ENCODE peak calls at places on chromosomes 4 and X, in five cellular contexts. One of them, this sample, is unnamed. For H3K4me1, the result is how much of the 10 kb centered on the place peaks cover.

GRCh38 chr4:145513020-145513621 is 31.5 kb downstream of the SMAD1 start:
- DNase-seq in GM23338: peak
- DNase-seq in kidney: no peak
- DNase-seq in SK-N-SH: no peak
- DNase-seq in IMR-90: no peak
- DNase-seq in this sample: no peak

GRCh38 chr4:124694961-124695598 is 17.5 kb downstream of the ANKRD50 start:
- DNase-seq in GM23338: no peak
- DNase-seq in kidney: no peak
- DNase-seq in SK-N-SH: no peak
- DNase-seq in IMR-90: peak
- DNase-seq in this sample: no peak

GRCh38 chr4:100823066-100823992 is 305.5 kb upstream of the EMCN start:
- DNase-seq in GM23338: no peak
- DNase-seq in kidney: no peak
- DNase-seq in SK-N-SH: no peak
- DNase-seq in IMR-90: no peak
- DNase-seq in this sample: no peak

GRCh38 chr4:107989162-107989536 is 540 bp upstream of the HADH start:
- DNase-seq in GM23338: no peak
- DNase-seq in kidney: no peak
- DNase-seq in SK-N-SH: no peak
- DNase-seq in IMR-90: no peak
- DNase-seq in this sample: no peak

GRCh38 chr4:4784379-4784778 is 75.1 kb upstream of the MSX1 start:
- DNase-seq in GM23338: no peak
- DNase-seq in kidney: no peak
- DNase-seq in SK-N-SH: peak
- DNase-seq in IMR-90: no peak
- DNase-seq in this sample: no peak

GRCh38 chr4:121998024-121998423 is 46.2 kb upstream of the TRPC3 start:
- DNase-seq in GM23338: peak
- DNase-seq in kidney: no peak
- DNase-seq in SK-N-SH: no peak
- DNase-seq in IMR-90: no peak
- DNase-seq in this sample: no peak

GRCh38 chrX:153772608-153773217 is 8.1 kb upstream of the SRPK3 start:
- DNase-seq in GM23338: no peak
- DNase-seq in kidney: peak
- DNase-seq in SK-N-SH: peak
- DNase-seq in IMR-90: no peak
- DNase-seq in this sample: no peak

GRCh38 chrX:37785569-37785968 is 5.7 kb downstream of the CYBB start:
- DNase-seq in GM23338: no peak
- DNase-seq in kidney: no peak
- DNase-seq in SK-N-SH: no peak
- DNase-seq in IMR-90: no peak
- DNase-seq in this sample: no peak

GRCh38 chr4:53959373-53959772 is 105.0 kb downstream of the CHIC2 start:
- DNase-seq in GM23338: no peak
- DNase-seq in kidney: peak
- DNase-seq in SK-N-SH: no peak
- DNase-seq in IMR-90: no peak
- DNase-seq in this sample: no peak

GRCh38 chr4:15498356-15498755 is 28.7 kb downstream of the CC2D2A start:
- DNase-seq in GM23338: no peak
- DNase-seq in kidney: no peak
- DNase-seq in SK-N-SH: peak
- DNase-seq in IMR-90: no peak
- DNase-seq in this sample: no peak

GRCh38 chr4:6687947-6688878 is 5.5 kb upstream of the S100P start:
- DNase-seq in GM23338: peak
- DNase-seq in kidney: no peak
- DNase-seq in SK-N-SH: no peak
- DNase-seq in IMR-90: no peak
- DNase-seq in this sample: no peak

GRCh38 chr4:183801460-183802168 is 103.5 kb upstream of the STOX2 start:
- DNase-seq in GM23338: peak
- DNase-seq in kidney: no peak
- DNase-seq in SK-N-SH: no peak
- DNase-seq in IMR-90: no peak
- DNase-seq in this sample: no peak

GRCh38 chrX:47223476-47224250 is 5.2 kb downstream of the CDK16 start:
- DNase-seq in GM23338: no peak
- DNase-seq in kidney: peak
- DNase-seq in SK-N-SH: no peak
- DNase-seq in IMR-90: no peak
- DNase-seq in this sample: no peak

GRCh38 chrX:83845397-83845796 is 15.5 kb upstream of the CYLC1 start:
- DNase-seq in GM23338: peak
- DNase-seq in kidney: no peak
- DNase-seq in SK-N-SH: peak
- DNase-seq in IMR-90: peak
- DNase-seq in this sample: no peak

GRCh38 chr4:140351778-140352177 is 21.7 kb upstream of the SCOC start:
- DNase-seq in GM23338: no peak
- DNase-seq in kidney: no peak
- DNase-seq in SK-N-SH: no peak
- DNase-seq in IMR-90: no peak
- DNase-seq in this sample: no peak

GRCh38 chrX:13029831-13030771 is 14.3 kb downstream of the FAM9C start:
- DNase-seq in GM23338: peak
- DNase-seq in kidney: no peak
- DNase-seq in SK-N-SH: no peak
- DNase-seq in IMR-90: no peak
- DNase-seq in this sample: no peak

GRCh38 chr4:155690044-155690837 is 23.6 kb downstream of the GUCY1A1 start:
- DNase-seq in GM23338: no peak
- DNase-seq in kidney: no peak
- DNase-seq in SK-N-SH: no peak
- DNase-seq in IMR-90: no peak
- DNase-seq in this sample: no peak

GRCh38 chr4:168623484-168623883 is 126.6 kb downstream of the PALLD start:
- DNase-seq in GM23338: no peak
- DNase-seq in kidney: no peak
- DNase-seq in SK-N-SH: no peak
- DNase-seq in IMR-90: no peak
- DNase-seq in this sample: no peak

GRCh38 chrX:155263854-155264628 is at the start of gene RAB39B:
- DNase-seq in GM23338: peak
- DNase-seq in kidney: peak
- DNase-seq in SK-N-SH: peak
- DNase-seq in IMR-90: peak
- DNase-seq in this sample: peak

GRCh38 chr4:168387091-168387490 is 68.5 kb upstream of the DDX60 start:
- DNase-seq in GM23338: no peak
- DNase-seq in kidney: no peak
- DNase-seq in SK-N-SH: no peak
- DNase-seq in IMR-90: no peak
- DNase-seq in this sample: no peak

GRCh38 chr4:37960679-37961078 is 481 bp downstream of the PTTG2 start:
- DNase-seq in GM23338: no peak
- DNase-seq in kidney: no peak
- DNase-seq in SK-N-SH: no peak
- DNase-seq in IMR-90: no peak
- DNase-seq in this sample: no peak

GRCh38 chrX:9775930-9776329 is 10.3 kb upstream of the GPR143 start:
- DNase-seq in GM23338: no peak
- DNase-seq in kidney: no peak
- DNase-seq in SK-N-SH: no peak
- DNase-seq in IMR-90: no peak
- DNase-seq in this sample: no peak

GRCh38 chr4:3135155-3136011 is 60.9 kb downstream of the HTT start:
- DNase-seq in GM23338: no peak
- DNase-seq in kidney: no peak
- DNase-seq in SK-N-SH: no peak
- DNase-seq in IMR-90: no peak
- DNase-seq in this sample: no peak

DNA sequence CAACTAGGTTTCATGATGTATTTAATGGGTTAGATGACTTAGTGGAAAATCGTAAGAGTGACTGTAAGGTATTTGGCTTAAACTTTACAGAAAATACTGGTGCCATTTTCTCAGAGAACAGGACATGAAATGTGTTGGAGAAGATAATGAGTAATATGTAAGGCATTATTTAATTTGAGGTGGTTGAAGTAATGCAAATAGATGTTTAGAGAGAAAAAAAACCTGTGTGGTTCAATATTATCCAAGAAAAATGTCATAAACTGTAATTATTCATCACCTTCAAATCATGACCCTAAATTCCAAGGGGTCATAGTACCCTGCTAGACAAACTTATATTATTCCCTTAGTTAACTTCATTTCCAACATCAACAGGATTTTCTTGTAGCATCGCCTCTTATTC is 171.7 kb downstream of the EPHA5 start:
- DNase-seq in GM23338: no peak
- DNase-seq in kidney: no peak
- DNase-seq in SK-N-SH: no peak
- DNase-seq in IMR-90: no peak
- DNase-seq in this sample: no peak
- H3K4me1 ChIP-seq in GM23338: under half
- H3K4me1 ChIP-seq in kidney: under half
- H3K4me1 ChIP-seq in SK-N-SH: under half
- H3K4me1 ChIP-seq in IMR-90: under half
- H3K4me1 ChIP-seq in this sample: under half

GRCh38 chr4:21192367-21192766 is 492.1 kb downstream of the PACRGL start:
- DNase-seq in GM23338: no peak
- DNase-seq in kidney: no peak
- DNase-seq in SK-N-SH: no peak
- DNase-seq in IMR-90: no peak
- DNase-seq in this sample: no peak
- TF ChIP-seq CTCF in GM23338: no peak
- TF ChIP-seq CTCF in kidney: no peak
- TF ChIP-seq CTCF in SK-N-SH: peak
- TF ChIP-seq CTCF in IMR-90: no peak
- TF ChIP-seq CTCF in this sample: no peak

GRCh38 chr4:85741421-85741820 is 266.5 kb downstream of the ARHGAP24 start:
- DNase-seq in GM23338: no peak
- DNase-seq in kidney: no peak
- DNase-seq in SK-N-SH: no peak
- DNase-seq in IMR-90: no peak
- DNase-seq in this sample: no peak

GRCh38 chr4:85745939-85746338 is 271.0 kb downstream of the ARHGAP24 start:
- DNase-seq in GM23338: no peak
- DNase-seq in kidney: no peak
- DNase-seq in SK-N-SH: no peak
- DNase-seq in IMR-90: no peak
- DNase-seq in this sample: no peak

GRCh38 chr4:85741921-85742591 is 267.1 kb downstream of the ARHGAP24 start:
- DNase-seq in GM23338: no peak
- DNase-seq in kidney: no peak
- DNase-seq in SK-N-SH: peak
- DNase-seq in IMR-90: no peak
- DNase-seq in this sample: no peak

GRCh38 chr4:85747871-85748491 is 273.0 kb downstream of the ARHGAP24 start:
- DNase-seq in GM23338: peak
- DNase-seq in kidney: no peak
- DNase-seq in SK-N-SH: peak
- DNase-seq in IMR-90: peak
- DNase-seq in this sample: no peak

DNA sequence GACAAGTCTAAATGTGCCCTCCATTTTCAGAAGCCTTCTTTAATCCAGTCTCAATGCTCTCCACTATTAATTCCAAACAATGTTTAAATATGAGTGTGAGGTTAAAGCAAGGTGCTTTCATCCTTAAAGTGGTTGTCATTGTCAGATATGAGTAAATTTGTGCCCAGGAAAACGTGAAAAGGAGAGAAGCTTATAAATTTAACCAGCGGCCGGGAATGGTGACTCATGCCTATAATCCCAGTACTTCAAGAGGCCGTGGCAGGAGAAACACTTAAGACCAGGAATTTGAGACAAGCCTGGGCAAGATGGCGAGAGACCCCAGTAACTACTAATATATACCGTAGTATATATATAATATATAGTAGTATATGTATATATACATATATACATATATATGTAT is 270.0 kb downstream of the ARHGAP24 start:
- DNase-seq in GM23338: no peak
- DNase-seq in kidney: no peak
- DNase-seq in SK-N-SH: no peak
- DNase-seq in IMR-90: no peak
- DNase-seq in this sample: no peak
- H3K27ac ChIP-seq in GM23338: no peak
- H3K27ac ChIP-seq in kidney: no peak
- H3K27ac ChIP-seq in SK-N-SH: no peak
- H3K27ac ChIP-seq in IMR-90: no peak
- H3K27ac ChIP-seq in this sample: no peak

DNA sequence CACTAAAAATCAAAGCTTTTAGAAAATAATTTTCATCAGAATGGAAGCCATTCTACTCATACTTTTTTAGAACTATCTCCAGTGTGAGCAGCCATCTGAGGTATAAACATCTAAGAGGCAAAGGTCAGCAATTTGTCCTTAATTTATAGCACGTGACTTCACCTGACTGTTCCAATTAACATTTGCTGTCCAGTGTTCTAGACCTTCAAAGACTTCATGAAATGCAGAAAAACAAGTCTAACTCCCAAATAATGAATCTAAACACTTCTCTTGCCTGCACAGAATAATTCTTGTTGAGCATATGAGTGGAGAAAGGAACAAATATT is 12.0 kb downstream of the RFC1 start:
- DNase-seq in GM23338: no peak
- DNase-seq in kidney: no peak
- DNase-seq in SK-N-SH: no peak
- DNase-seq in IMR-90: no peak
- DNase-seq in this sample: no peak
- H3K4me1 ChIP-seq in GM23338: under half
- H3K4me1 ChIP-seq in kidney: under half
- H3K4me1 ChIP-seq in SK-N-SH: under half
- H3K4me1 ChIP-seq in IMR-90: under half
- H3K4me1 ChIP-seq in this sample: under half

GRCh38 chr4:8274772-8275241 is 5.3 kb downstream of the HTRA3 start:
- DNase-seq in GM23338: no peak
- DNase-seq in kidney: peak
- DNase-seq in SK-N-SH: peak
- DNase-seq in IMR-90: peak
- DNase-seq in this sample: peak
- TF ChIP-seq CTCF in GM23338: no peak
- TF ChIP-seq CTCF in kidney: no peak
- TF ChIP-seq CTCF in SK-N-SH: peak
- TF ChIP-seq CTCF in IMR-90: peak
- TF ChIP-seq CTCF in this sample: peak